ENCODE peak calls at places on chromosomes 13 and 19, in five cellular contexts. G is fibroblast of lung, L is GM23338, B is GM20000, C is uterus. S is an unnamed sample.

GRCh38 chr13:49314344-49314882 is 66.7 kb downstream of the CDADC1 start:
- DNase-seq in C (no peak), B (no peak), L (no peak), G (no peak), S (peak; percentile 75)

GRCh38 chr13:60134376-60134775 is 29.4 kb downstream of the DIAPH3 start:
- DNase-seq in B (no peak), C (no peak), L (peak; percentile 80), G (peak; percentile 58), S (peak; percentile 37)

GRCh38 chr13:80716610-80717081 is 375.7 kb upstream of the SPRY2 start:
- DNase-seq in B (no peak), C (peak; percentile 19), L (peak; percentile 64), G (peak; percentile 95), S (peak; percentile 1)

GRCh38 chr13:67156718-67157049 is 73.5 kb downstream of the PCDH9 start:
- DNase-seq in C (no peak), G (no peak), B (no peak), L (peak; percentile 34), S (no peak)

GRCh38 chr13:113476811-113477210 is 13.7 kb downstream of the DCUN1D2 start:
- DNase-seq in G (no peak), L (no peak), B (no peak), C (no peak), S (no peak)

GRCh38 chr13:46797468-46798237 is 692 bp upstream of the ESD start:
- DNase-seq in C (no peak), L (no peak), B (no peak), G (no peak), S (no peak)

GRCh38 chr13:46172531-46172991 is 9.4 kb downstream of the LCP1 start:
- DNase-seq in B (no peak), G (no peak), C (no peak), L (no peak), S (no peak)

GRCh38 chr13:36965767-36966166 is 33.4 kb downstream of the ALG5 start:
- DNase-seq in B (no peak), G (peak; percentile 46), C (no peak), L (no peak), S (peak; percentile 93)

GRCh38 chr13:76808927-76809326 is 77.3 kb downstream of the KCTD12 start:
- DNase-seq in C (no peak), B (no peak), G (peak; percentile 93), L (no peak), S (peak; percentile 4)

GRCh38 chr13:73334459-73334858 is 275.7 kb downstream of the KLF5 start:
- DNase-seq in C (no peak), G (no peak), B (no peak), L (no peak), S (peak; percentile 60)

GRCh38 chr19:31276831-31277230 is 72.4 kb downstream of the TSHZ3 start:
- DNase-seq in L (no peak), G (no peak), C (no peak), B (no peak), S (no peak)

GRCh38 chr19:53977991-53978731 is 13.3 kb upstream of the CACNG6 start:
- DNase-seq in L (peak; percentile 100), G (peak; percentile 69), B (no peak), C (peak; percentile 21), S (no peak)

GRCh38 chr19:49679832-49680472 is 2.9 kb downstream of the PRMT1 start:
- DNase-seq in B (no peak), L (peak; percentile 47), C (no peak), G (no peak), S (no peak)

GRCh38 chr19:56253737-56254136 is 18.8 kb upstream of the EDDM13 start:
- DNase-seq in B (peak; percentile 48), C (no peak), G (peak; percentile 74), L (peak; percentile 46), S (peak; percentile 31)

GRCh38 chr13:40994581-40995230 is 24.4 kb downstream of the ELF1 start:
- DNase-seq in G (no peak), B (peak; percentile 27), C (no peak), L (no peak), S (no peak)

GRCh38 chr19:32580353-32580900 is 563 bp upstream of the PDCD5 start:
- DNase-seq in L (no peak), B (no peak), G (no peak), C (no peak), S (no peak)

GRCh38 chr13:79910869-79911540 is 429.9 kb downstream of the SPRY2 start:
- DNase-seq in B (no peak), G (no peak), L (no peak), C (no peak), S (no peak)

GRCh38 chr19:6026390-6026897 is 48.5 kb upstream of the RANBP3 start:
- DNase-seq in C (no peak), L (no peak), B (no peak), G (no peak), S (no peak)

GRCh38 chr13:72850959-72851677 is 69.2 kb downstream of the PIBF1 start:
- DNase-seq in L (peak; percentile 17), C (no peak), G (no peak), B (no peak), S (no peak)

GRCh38 chr13:26749905-26750304 is 10.7 kb downstream of the GPR12 start:
- DNase-seq in C (no peak), L (no peak), B (no peak), G (no peak), S (no peak)

GRCh38 chr13:61162636-61163035 is 253.0 kb downstream of the PCDH20 start:
- DNase-seq in B (no peak), L (no peak), G (no peak), C (no peak), S (no peak)

GRCh38 chr13:112889351-112890290 is 79.4 kb upstream of the MCF2L start:
- DNase-seq in B (no peak), G (no peak), L (no peak), C (no peak), S (no peak)

S was measured in HCEC 1CT.